ENCODE peak calls at places on chromosomes 6 and 20, in four cellular contexts. Q is lower lobe of right lung, Y is hepatocyte, F is astrocyte of the cerebellum. V is an unnamed sample.

GRCh38 chr20:32674362-32674789 is 635 bp upstream of the C20orf203 start:
- DNase-seq in Q (no peak), Y (peak), F (peak), V (peak)

GRCh38 chr6:67898875-67899274 is 736.2 kb upstream of the ADGRB3 start:
- DNase-seq in Q (no peak), Y (no peak), F (no peak), V (no peak)

GRCh38 chr6:70371454-70372105 is 41.7 kb upstream of the FAM135A start:
- DNase-seq in Q (no peak), Y (peak), F (peak), V (peak)

GRCh38 chr6:168053086-168053956 is 25.7 kb downstream of the FRMD1 start:
- DNase-seq in Q (no peak), Y (no peak), F (no peak), V (no peak)

GRCh38 chr6:82015043-82015442 is 232.5 kb downstream of the IBTK start:
- DNase-seq in Q (no peak), Y (no peak), F (no peak), V (no peak)

GRCh38 chr6:131255911-131256310 is 120.6 kb downstream of the AKAP7 start:
- DNase-seq in Q (no peak), Y (no peak), F (peak), V (no peak)

GRCh38 chr6:167137881-167138280 is 15.0 kb downstream of the CCR6 start:
- DNase-seq in Q (no peak), Y (no peak), F (no peak), V (no peak)

GRCh38 chr6:31899882-31900722 is 1.8 kb downstream of the ZBTB12 start:
- DNase-seq in Q (no peak), Y (no peak), F (no peak), V (no peak)